ENCODE peak calls at places on chromosomes 6 and 20, in seven cellular contexts. A is dorsolateral prefrontal cortex; G is occipital lobe; F is neural crest cell; V is stimulated activated CD4-positive, alpha-beta T cell treated with anti-CD3 and anti-CD28 coated beads, Interleukin-1b, Interleukin-23, amount 100 ng/mL, for 1 hour; U is H9; C is NCI-H345. Y is an unnamed sample.

GRCh38 chr6:131602913-131603312 is 25.1 kb downstream of the MED23 start:
- DNase-seq in G (no peak), C (no peak), U (no peak), A (no peak), F (no peak), V (no peak), Y (no peak)

GRCh38 chr6:149961728-149962425 is 1.9 kb upstream of the ULBP1 start:
- DNase-seq in U (peak), C (peak), V (no peak), G (no peak), A (no peak), F (no peak), Y (no peak)

GRCh38 chr20:25397081-25397480 is 6.4 kb upstream of the ABHD12 start:
- DNase-seq in G (no peak), V (no peak), C (no peak), F (no peak), A (no peak), U (no peak), Y (no peak)

GRCh38 chr6:108836061-108836460 is 12.2 kb upstream of the ARMC2 start:
- DNase-seq in U (no peak), V (no peak), G (no peak), A (no peak), F (no peak), C (no peak), Y (no peak)

GRCh38 chr6:7546383-7546782 is 4.9 kb downstream of the DSP start:
- DNase-seq in V (no peak), U (no peak), F (no peak), G (no peak), C (no peak), A (no peak), Y (no peak)

GRCh38 chr20:52190437-52191131 is 995 bp downstream of the ZFP64 start:
- DNase-seq in G (no peak), C (peak), A (peak), F (peak), U (peak), V (no peak), Y (no peak)

GRCh38 chr6:73032586-73032985 is 192.7 kb downstream of the KHDC1L start:
- DNase-seq in F (no peak), V (no peak), G (no peak), C (no peak), U (no peak), A (no peak), Y (no peak)

GRCh38 chr6:112215901-112216300 is 38.5 kb downstream of the LAMA4 start:
- DNase-seq in V (no peak), A (no peak), F (no peak), G (no peak), C (no peak), U (no peak), Y (no peak)

GRCh38 chr20:51318058-51318960 is 224.2 kb downstream of the NFATC2 start:
- DNase-seq in A (no peak), G (no peak), U (peak), C (peak), F (peak), V (no peak), Y (no peak)

GRCh38 chr20:56222201-56222600 is 26.3 kb upstream of the MC3R start:
- DNase-seq in V (no peak), G (no peak), C (no peak), A (no peak), U (no peak), F (no peak), Y (no peak)

Y was measured in cerebellar nuclear complex.